ENCODE peak calls at places on chromosome 16, in six cellular contexts. One of them, this sample, is unnamed. For H3K4me1, the result is how much of the 10 kb centered on the place peaks cover.

GRCh38 chr16:31428638-31429247 is 583 bp upstream of the COX6A2 start:
- DNase-seq in prostate gland: no peak
- DNase-seq in tibial nerve: no peak
- DNase-seq in transverse colon: no peak
- DNase-seq in uterus: no peak
- DNase-seq in right lobe of liver: no peak
- DNase-seq in this sample: no peak

GRCh38 chr16:1787322-1788094 is 4.7 kb downstream of the NUBP2 start:
- DNase-seq in right lobe of liver: no peak
- DNase-seq in prostate gland: peak
- DNase-seq in tibial nerve: no peak
- DNase-seq in uterus: peak
- DNase-seq in transverse colon: no peak
- DNase-seq in this sample: no peak

GRCh38 chr16:1527836-1528811 is 5.3 kb upstream of the TMEM204 start:
- DNase-seq in prostate gland: no peak
- DNase-seq in tibial nerve: no peak
- DNase-seq in uterus: no peak
- DNase-seq in transverse colon: no peak
- DNase-seq in right lobe of liver: peak
- DNase-seq in this sample: peak

GRCh38 chr16:84096447-84097005 is 20.2 kb downstream of the MBTPS1 start:
- DNase-seq in uterus: no peak
- DNase-seq in prostate gland: peak
- DNase-seq in transverse colon: peak
- DNase-seq in tibial nerve: no peak
- DNase-seq in right lobe of liver: no peak
- DNase-seq in this sample: no peak

GRCh38 chr16:56425439-56425832 is at the start of gene AMFR:
- DNase-seq in transverse colon: peak
- DNase-seq in tibial nerve: no peak
- DNase-seq in right lobe of liver: peak
- DNase-seq in uterus: peak
- DNase-seq in prostate gland: peak
- DNase-seq in this sample: peak

GRCh38 chr16:66774981-66775380 is 23.6 kb upstream of the DYNC1LI2 start:
- DNase-seq in transverse colon: no peak
- DNase-seq in tibial nerve: no peak
- DNase-seq in prostate gland: no peak
- DNase-seq in uterus: no peak
- DNase-seq in right lobe of liver: no peak
- DNase-seq in this sample: no peak

GRCh38 chr16:55151901-55152300 is 172.1 kb upstream of the IRX6 start:
- DNase-seq in right lobe of liver: no peak
- DNase-seq in tibial nerve: no peak
- DNase-seq in prostate gland: no peak
- DNase-seq in transverse colon: no peak
- DNase-seq in uterus: no peak
- DNase-seq in this sample: no peak

GRCh38 chr16:47774661-47775060 is 313.5 kb downstream of the PHKB start:
- DNase-seq in right lobe of liver: no peak
- DNase-seq in prostate gland: no peak
- DNase-seq in tibial nerve: no peak
- DNase-seq in transverse colon: peak
- DNase-seq in uterus: no peak
- DNase-seq in this sample: no peak

GRCh38 chr16:84029297-84030096 is 13.1 kb downstream of the SLC38A8 start:
- DNase-seq in uterus: no peak
- DNase-seq in transverse colon: no peak
- DNase-seq in tibial nerve: no peak
- DNase-seq in prostate gland: no peak
- DNase-seq in right lobe of liver: no peak
- DNase-seq in this sample: no peak

GRCh38 chr16:75244844-75245758 is 6.3 kb downstream of the BCAR1 start:
- DNase-seq in uterus: peak
- DNase-seq in right lobe of liver: peak
- DNase-seq in prostate gland: peak
- DNase-seq in transverse colon: peak
- DNase-seq in tibial nerve: no peak
- DNase-seq in this sample: peak

GRCh38 chr16:79653337-79654000 is 52.9 kb upstream of the MAF start:
- DNase-seq in prostate gland: no peak
- DNase-seq in tibial nerve: no peak
- DNase-seq in uterus: peak
- DNase-seq in transverse colon: no peak
- DNase-seq in right lobe of liver: peak
- DNase-seq in this sample: peak

GRCh38 chr16:50323335-50324011 is 45.3 kb downstream of the BRD7 start:
- DNase-seq in prostate gland: no peak
- DNase-seq in uterus: no peak
- DNase-seq in tibial nerve: peak
- DNase-seq in right lobe of liver: no peak
- DNase-seq in transverse colon: no peak
- DNase-seq in this sample: peak

GRCh38 chr16:82917886-82918595 is 291.3 kb downstream of the CDH13 start:
- DNase-seq in right lobe of liver: no peak
- DNase-seq in prostate gland: no peak
- DNase-seq in transverse colon: no peak
- DNase-seq in uterus: no peak
- DNase-seq in tibial nerve: no peak
- DNase-seq in this sample: no peak

GRCh38 chr16:86931410-86931941 is 353.1 kb downstream of the FOXL1 start:
- DNase-seq in uterus: no peak
- DNase-seq in right lobe of liver: no peak
- DNase-seq in prostate gland: no peak
- DNase-seq in transverse colon: no peak
- DNase-seq in tibial nerve: peak
- DNase-seq in this sample: no peak

GRCh38 chr16:53207810-53208752 is 153.3 kb downstream of the CHD9 start:
- DNase-seq in uterus: no peak
- DNase-seq in tibial nerve: peak
- DNase-seq in right lobe of liver: no peak
- DNase-seq in transverse colon: peak
- DNase-seq in prostate gland: peak
- DNase-seq in this sample: peak

GRCh38 chr16:47734987-47735594 is 274.0 kb downstream of the PHKB start:
- DNase-seq in uterus: no peak
- DNase-seq in transverse colon: peak
- DNase-seq in tibial nerve: no peak
- DNase-seq in right lobe of liver: peak
- DNase-seq in prostate gland: peak
- DNase-seq in this sample: peak

GRCh38 chr16:71384073-71384724 is 25.7 kb downstream of the CALB2 start:
- DNase-seq in prostate gland: no peak
- DNase-seq in tibial nerve: no peak
- DNase-seq in right lobe of liver: no peak
- DNase-seq in transverse colon: no peak
- DNase-seq in uterus: no peak
- DNase-seq in this sample: no peak

GRCh38 chr16:87324411-87325275 is 7.5 kb upstream of the C16orf95 start:
- DNase-seq in transverse colon: peak
- DNase-seq in uterus: peak
- DNase-seq in prostate gland: no peak
- DNase-seq in right lobe of liver: no peak
- DNase-seq in tibial nerve: no peak
- DNase-seq in this sample: no peak

GRCh38 chr16:66845791-66846221 is 1.6 kb downstream of the CA7 start:
- DNase-seq in right lobe of liver: no peak
- DNase-seq in transverse colon: no peak
- DNase-seq in tibial nerve: no peak
- DNase-seq in prostate gland: no peak
- DNase-seq in uterus: no peak
- DNase-seq in this sample: peak

GRCh38 chr16:49333268-49333597 is 40.4 kb upstream of the C16orf78 start:
- DNase-seq in transverse colon: no peak
- DNase-seq in uterus: no peak
- DNase-seq in right lobe of liver: no peak
- DNase-seq in prostate gland: no peak
- DNase-seq in tibial nerve: no peak
- DNase-seq in this sample: no peak

GRCh38 chr16:20884240-20884556 is 16.0 kb downstream of the DCUN1D3 start:
- DNase-seq in right lobe of liver: no peak
- DNase-seq in transverse colon: peak
- DNase-seq in uterus: peak
- DNase-seq in prostate gland: no peak
- DNase-seq in tibial nerve: no peak
- DNase-seq in this sample: no peak

GRCh38 chr16:58511933-58512815 is 3.1 kb upstream of the SETD6 start:
- DNase-seq in transverse colon: peak
- DNase-seq in tibial nerve: peak
- DNase-seq in uterus: peak
- DNase-seq in prostate gland: peak
- DNase-seq in right lobe of liver: peak
- DNase-seq in this sample: peak

GRCh38 chr16:31202402-31203385 is at the start of gene PYCARD:
- DNase-seq in prostate gland: peak
- DNase-seq in right lobe of liver: peak
- DNase-seq in uterus: peak
- DNase-seq in transverse colon: peak
- DNase-seq in tibial nerve: peak
- DNase-seq in this sample: peak

GRCh38 chr16:27245276-27246231 is 23.0 kb downstream of the NSMCE1 start:
- DNase-seq in uterus: peak
- DNase-seq in right lobe of liver: no peak
- DNase-seq in prostate gland: no peak
- DNase-seq in tibial nerve: no peak
- DNase-seq in transverse colon: no peak
- DNase-seq in this sample: no peak

GRCh38 chr16:21645261-21645721 is 7.1 kb downstream of the IGSF6 start:
- DNase-seq in transverse colon: no peak
- DNase-seq in right lobe of liver: no peak
- DNase-seq in uterus: no peak
- DNase-seq in tibial nerve: no peak
- DNase-seq in prostate gland: no peak
- DNase-seq in this sample: no peak

GRCh38 chr16:49500211-49500610 is 126.6 kb downstream of the C16orf78 start:
- DNase-seq in transverse colon: no peak
- DNase-seq in tibial nerve: no peak
- DNase-seq in right lobe of liver: no peak
- DNase-seq in prostate gland: no peak
- DNase-seq in uterus: peak
- DNase-seq in this sample: no peak

GRCh38 chr16:10480151-10480550 is 94.3 kb downstream of the ATF7IP2 start:
- DNase-seq in right lobe of liver: no peak
- DNase-seq in transverse colon: no peak
- DNase-seq in tibial nerve: no peak
- DNase-seq in uterus: no peak
- DNase-seq in prostate gland: no peak
- DNase-seq in this sample: no peak
- H3K4me1 ChIP-seq in right lobe of liver: under half
- H3K4me1 ChIP-seq in transverse colon: under half
- H3K4me1 ChIP-seq in tibial nerve: under half
- H3K4me1 ChIP-seq in uterus: under half
- H3K4me1 ChIP-seq in prostate gland: under half
- H3K4me1 ChIP-seq in this sample: under half

DNA sequence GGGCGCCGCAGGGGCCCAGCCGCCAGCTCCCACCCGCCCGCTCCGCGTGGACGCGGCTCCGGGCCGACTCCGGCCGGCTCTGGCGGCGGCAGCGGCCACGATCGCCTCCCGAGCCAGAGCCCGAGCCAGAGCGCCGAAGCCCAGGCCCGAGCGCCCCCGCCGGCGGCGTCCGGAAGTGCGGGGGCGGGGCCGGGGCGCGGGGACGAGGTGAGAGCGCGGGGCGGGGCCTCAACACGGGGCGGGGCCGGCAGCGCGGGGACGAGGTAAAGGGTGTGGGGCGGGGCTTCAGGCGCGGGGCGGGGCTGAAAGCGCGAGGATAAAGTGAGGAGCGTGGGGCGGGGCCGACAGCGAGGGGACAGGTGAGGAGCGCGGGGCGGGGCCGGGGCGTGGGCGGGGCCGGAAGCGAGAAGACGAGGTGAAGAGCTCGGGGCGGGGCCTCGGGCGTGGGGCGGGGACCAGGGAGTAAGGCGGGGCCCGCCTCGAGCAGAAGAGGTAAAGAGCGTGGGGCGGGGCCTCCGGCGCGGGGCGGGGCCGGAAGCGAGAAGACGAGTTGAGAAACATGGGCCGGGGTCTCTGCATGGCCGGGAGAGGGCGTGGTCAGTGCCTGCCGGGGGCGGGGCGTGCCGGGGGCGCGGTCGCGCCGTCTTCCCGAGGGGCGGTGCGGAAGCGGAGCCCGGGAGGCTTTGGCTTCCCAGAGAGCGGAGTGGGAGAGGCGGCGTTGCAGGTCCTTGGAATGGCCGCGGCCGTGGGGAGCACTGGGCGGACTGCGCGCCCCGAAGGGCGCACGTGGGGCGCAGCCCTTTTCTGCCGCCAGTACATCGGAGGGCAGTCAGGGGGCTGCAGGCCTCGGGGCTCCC is at the start of gene AXIN1:
- DNase-seq in right lobe of liver: peak
- DNase-seq in prostate gland: peak
- DNase-seq in transverse colon: peak
- DNase-seq in tibial nerve: peak
- DNase-seq in uterus: peak
- DNase-seq in this sample: peak
- TF ChIP-seq CTCF in right lobe of liver: peak
- TF ChIP-seq CTCF in prostate gland: peak
- TF ChIP-seq CTCF in transverse colon: peak
- TF ChIP-seq CTCF in tibial nerve: peak
- TF ChIP-seq CTCF in uterus: peak
- TF ChIP-seq CTCF in this sample: no peak

DNA sequence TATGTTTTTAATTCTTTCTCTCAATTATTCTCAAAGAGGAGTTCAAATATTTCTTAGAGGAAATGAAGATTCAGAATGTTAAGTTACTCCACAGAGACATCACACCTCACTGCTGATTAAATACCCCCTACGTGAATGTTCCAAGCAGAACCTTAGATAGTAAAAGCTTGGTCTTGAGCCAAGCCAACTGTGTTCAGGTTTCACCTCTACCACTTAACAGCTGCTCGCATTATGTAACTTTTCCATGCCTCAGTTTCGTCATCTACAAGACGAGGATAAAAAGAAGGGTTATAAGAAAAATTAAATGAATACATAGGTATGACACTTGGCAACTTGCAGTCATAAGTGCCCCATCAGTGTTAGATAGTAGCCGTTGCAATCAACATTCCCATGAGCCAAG is 356.2 kb downstream of the RBFOX1 start:
- DNase-seq in prostate gland: no peak
- DNase-seq in uterus: no peak
- DNase-seq in right lobe of liver: no peak
- DNase-seq in tibial nerve: no peak
- DNase-seq in transverse colon: no peak
- DNase-seq in this sample: no peak
- TF ChIP-seq POLR2A in prostate gland: no peak
- TF ChIP-seq POLR2A in uterus: no peak
- TF ChIP-seq POLR2A in right lobe of liver: no peak
- TF ChIP-seq POLR2A in tibial nerve: no peak
- TF ChIP-seq POLR2A in transverse colon: no peak
- TF ChIP-seq POLR2A in this sample: no peak

DNA sequence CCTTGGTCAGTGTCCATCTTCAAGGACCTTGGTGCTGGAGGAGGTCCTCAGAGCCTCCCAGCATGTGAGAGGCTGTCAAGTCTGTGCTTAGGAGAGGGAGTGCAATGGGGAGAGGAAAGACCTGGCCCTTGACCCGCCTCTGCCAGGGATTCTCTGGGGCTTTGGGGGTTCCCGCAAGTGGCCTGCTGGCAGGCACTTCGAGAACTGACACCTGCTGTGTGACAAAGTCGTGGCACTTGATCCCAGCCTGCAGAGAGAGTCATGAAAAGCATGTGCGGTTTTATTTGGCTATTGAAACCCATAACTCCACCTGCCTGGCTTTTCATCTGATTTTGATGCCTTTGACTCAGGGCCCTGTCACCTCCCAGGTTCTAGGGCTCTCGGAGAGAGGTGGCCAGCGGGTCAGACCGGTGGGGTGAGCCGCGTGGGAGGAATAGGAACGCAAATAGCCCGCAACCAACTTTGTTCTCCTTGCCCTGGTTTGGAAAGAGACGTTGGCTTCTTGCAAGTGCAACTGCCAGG is 42.8 kb upstream of the GSE1 start:
- DNase-seq in prostate gland: no peak
- DNase-seq in transverse colon: no peak
- DNase-seq in tibial nerve: no peak
- DNase-seq in right lobe of liver: no peak
- DNase-seq in uterus: no peak
- DNase-seq in this sample: no peak
- H3K4me1 ChIP-seq in prostate gland: under half
- H3K4me1 ChIP-seq in transverse colon: half or more
- H3K4me1 ChIP-seq in tibial nerve: under half
- H3K4me1 ChIP-seq in right lobe of liver: under half
- H3K4me1 ChIP-seq in uterus: under half
- H3K4me1 ChIP-seq in this sample: half or more